ENCODE peak calls at places on chromosome X, in five cellular contexts. T, Z, M, S and G are unnamed samples.

GRCh38 chrX:63919081-63919480 is 134.1 kb upstream of the ARHGEF9 start:
- DNase-seq in Z (no peak), T (no peak), M (no peak), S (no peak), G (no peak)

GRCh38 chrX:154409222-154409871 is at the start of gene DNASE1L1:
- DNase-seq in Z (peak), T (no peak), M (peak), S (no peak), G (no peak)

GRCh38 chrX:97637289-97637688 is 753.6 kb downstream of the RPA4 start:
- DNase-seq in Z (no peak), T (no peak), S (no peak), M (no peak), G (no peak)

GRCh38 chrX:74119016-74119910 is 184.7 kb upstream of the ZCCHC13 start:
- DNase-seq in T (no peak), S (no peak), M (peak), Z (no peak), G (no peak)

GRCh38 chrX:10579018-10579752 is 41.2 kb downstream of the MID1 start:
- DNase-seq in S (no peak), M (peak), Z (peak), T (no peak), G (no peak)

GRCh38 chrX:13689519-13690211 is 737 bp downstream of the RAB9A start:
- DNase-seq in S (no peak), T (no peak), Z (no peak), M (peak), G (no peak)

GRCh38 chrX:56812515-56813105 is 83.6 kb downstream of the NBDY start:
- DNase-seq in T (no peak), Z (no peak), S (peak), M (peak), G (no peak)

GRCh38 chrX:11458175-11458574 is 165.0 kb downstream of the AMELX start:
- DNase-seq in M (no peak), S (no peak), T (no peak), Z (no peak), G (no peak)

GRCh38 chrX:27953161-27953560 is 28.1 kb downstream of the DCAF8L1 start:
- DNase-seq in M (no peak), S (no peak), Z (no peak), T (no peak), G (no peak)

GRCh38 chrX:41386222-41386990 is 52.4 kb downstream of the DDX3X start:
- DNase-seq in S (no peak), T (no peak), Z (no peak), M (no peak), G (no peak)

GRCh38 chrX:77446029-77446585 is 1.1 kb upstream of the FGF16 start:
- DNase-seq in S (no peak), Z (no peak), T (no peak), M (no peak), G (no peak)

GRCh38 chrX:46617906-46618305 is 44.3 kb downstream of the CHST7 start:
- DNase-seq in T (no peak), M (no peak), Z (no peak), S (no peak), G (no peak)

GRCh38 chrX:154602766-154603437 is 16.2 kb downstream of the CTAG1B start:
- DNase-seq in Z (no peak), T (peak), S (no peak), M (no peak), G (no peak)

GRCh38 chrX:145821291-145821897 is 3.8 kb downstream of the SLITRK2 start:
- DNase-seq in T (no peak), Z (no peak), M (peak), S (no peak), G (no peak)

GRCh38 chrX:17161991-17162390 is 213.0 kb upstream of the NHS start:
- DNase-seq in M (no peak), S (no peak), Z (no peak), T (no peak), G (no peak)

GRCh38 chrX:42992199-42992943 is 214.4 kb upstream of the PPP1R2C start:
- DNase-seq in S (no peak), T (no peak), M (no peak), Z (no peak), G (no peak)

GRCh38 chrX:49176421-49177326 is 5.0 kb downstream of the PLP2 start:
- DNase-seq in S (no peak), T (no peak), M (no peak), Z (no peak), G (no peak)

GRCh38 chrX:35890699-35891098 is 28.8 kb upstream of the CFAP47 start:
- DNase-seq in M (peak), Z (no peak), T (no peak), S (no peak), G (no peak)

GRCh38 chrX:55143621-55144020 is 54.8 kb downstream of the PAGE2 start:
- DNase-seq in S (no peak), Z (no peak), T (no peak), M (no peak), G (no peak)

GRCh38 chrX:154136627-154137161 is 7.3 kb upstream of the OPN1LW start:
- DNase-seq in S (no peak), Z (no peak), T (no peak), M (peak), G (peak)

GRCh38 chrX:48496660-48497059 is 12.1 kb upstream of the PORCN start:
- DNase-seq in M (no peak), T (peak), Z (no peak), S (no peak), G (no peak)

GRCh38 chrX:119745283-119745848 is 13.0 kb upstream of the SOWAHD start:
- DNase-seq in S (no peak), M (peak), Z (no peak), T (no peak), G (no peak)

GRCh38 chrX:112687189-112687691 is 7.5 kb upstream of the LHFPL1 start:
- DNase-seq in M (no peak), Z (peak), S (no peak), T (no peak), G (no peak)

GRCh38 chrX:119647552-119648420 is 41.6 kb upstream of the NKRF start:
- DNase-seq in S (peak), T (no peak), Z (no peak), M (no peak), G (peak)

GRCh38 chrX:48958635-48959094 is 1.3 kb upstream of the OTUD5 start:
- DNase-seq in M (peak), T (no peak), S (no peak), Z (no peak), G (peak)

GRCh38 chrX:134929813-134930212 is 61.0 kb upstream of the SMIM10 start:
- DNase-seq in T (no peak), Z (no peak), M (no peak), S (no peak), G (no peak)

GRCh38 chrX:40153335-40154221 is 55.8 kb upstream of the BCOR start:
- DNase-seq in M (peak), S (no peak), Z (no peak), T (peak), G (no peak)